ENCODE peak calls at places on chromosomes 1 and 21, in four cellular contexts. E, R, D and F are unnamed samples.

GRCh38 chr1:176604461-176604860 is 141.5 kb downstream of the PAPPA2 start:
- DNase-seq in R (no peak), D (no peak), E (no peak), F (no peak)

GRCh38 chr1:65264197-65264929 is 45.0 kb upstream of the DNAJC6 start:
- DNase-seq in R (peak), E (no peak), D (no peak), F (peak)

GRCh38 chr1:103218821-103219220 is 110.5 kb upstream of the COL11A1 start:
- DNase-seq in E (no peak), R (no peak), D (no peak), F (no peak)

GRCh38 chr1:181099152-181100014 is 10.9 kb downstream of the IER5 start:
- DNase-seq in E (no peak), R (no peak), D (peak), F (no peak)

GRCh38 chr1:213852107-213852506 is 135.7 kb upstream of the PROX1 start:
- DNase-seq in R (no peak), E (no peak), D (no peak), F (no peak)

GRCh38 chr1:14167889-14168288 is 430.6 kb upstream of the KAZN start:
- DNase-seq in R (no peak), E (no peak), D (no peak), F (no peak)

GRCh38 chr21:31671146-31671716 is 11.7 kb downstream of the SOD1 start:
- DNase-seq in D (no peak), E (no peak), R (no peak), F (no peak)

GRCh38 chr1:54259546-54259945 is 59.6 kb downstream of the MRPL37 start:
- DNase-seq in D (no peak), E (no peak), R (no peak), F (no peak)

GRCh38 chr1:172754609-172755008 is 95.7 kb downstream of the FASLG start:
- DNase-seq in D (no peak), E (no peak), R (no peak), F (no peak)

GRCh38 chr1:226402615-226403521 is 5.0 kb downstream of the PARP1 start:
- DNase-seq in R (no peak), E (no peak), D (no peak), F (no peak)

GRCh38 chr1:32872189-32872898 is 1.6 kb upstream of the FNDC5 start:
- DNase-seq in R (peak), D (no peak), E (peak), F (peak)

GRCh38 chr1:82052563-82052962 is 251.8 kb downstream of the ADGRL2 start:
- DNase-seq in R (no peak), E (no peak), D (no peak), F (no peak)

GRCh38 chr21:31310750-31311149 is 33.3 kb downstream of the TIAM1 start:
- DNase-seq in E (no peak), R (no peak), D (no peak), F (no peak)

GRCh38 chr1:232454487-232454886 is 175.4 kb downstream of the SIPA1L2 start:
- DNase-seq in D (no peak), E (no peak), R (no peak), F (no peak)

GRCh38 chr1:90714521-90714951 is 2.6 kb downstream of the BARHL2 start:
- DNase-seq in E (no peak), R (no peak), D (no peak), F (peak)

GRCh38 chr1:157289001-157289400 is 150.8 kb upstream of the ETV3 start:
- DNase-seq in D (no peak), E (no peak), R (no peak), F (no peak)

GRCh38 chr1:244239261-244239770 is 188.2 kb downstream of the ZBTB18 start:
- DNase-seq in E (no peak), D (peak), R (no peak), F (no peak)

GRCh38 chr1:29508458-29509107 is 272.3 kb downstream of the PTPRU start:
- DNase-seq in D (no peak), E (no peak), R (no peak), F (no peak)

GRCh38 chr1:99264201-99265021 is at the start of gene PLPPR4:
- DNase-seq in E (peak), D (no peak), R (peak), F (peak)

GRCh38 chr1:109425902-109426277 is 358 bp downstream of the PSMA5 start:
- DNase-seq in D (no peak), R (no peak), E (peak), F (no peak)

GRCh38 chr1:44318097-44319088 is 36.7 kb downstream of the ERI3 start:
- DNase-seq in R (peak), E (peak), D (no peak), F (peak)

GRCh38 chr1:147664206-147664605 is 6.1 kb downstream of the ACP6 start:
- DNase-seq in E (no peak), R (no peak), D (no peak), F (no peak)

GRCh38 chr1:111203681-111204210 is 3.3 kb upstream of the DENND2D start:
- DNase-seq in E (no peak), D (peak), R (peak), F (no peak)

GRCh38 chr1:9400425-9401079 is 107.9 kb downstream of the SPSB1 start:
- DNase-seq in D (no peak), R (no peak), E (no peak), F (no peak)

GRCh38 chr1:145985502-145986439 is 10.6 kb downstream of the TXNIP start:
- DNase-seq in E (no peak), D (no peak), R (no peak), F (no peak)

GRCh38 chr1:10070206-10070605 is 37.4 kb downstream of the UBE4B start:
- DNase-seq in D (no peak), E (no peak), R (no peak), F (no peak)

GRCh38 chr1:9410737-9411297 is 118.1 kb downstream of the SPSB1 start:
- DNase-seq in D (peak), E (peak), R (peak), F (no peak)

GRCh38 chr1:3161130-3161840 is 92.3 kb downstream of the PRDM16 start:
- DNase-seq in D (no peak), E (no peak), R (no peak), F (no peak)

GRCh38 chr1:226659136-226659535 is 79.9 kb downstream of the ITPKB start:
- DNase-seq in D (no peak), E (no peak), R (no peak), F (no peak)

GRCh38 chr1:157106813-157107189 is 7.2 kb upstream of the ETV3L start:
- DNase-seq in E (no peak), R (no peak), D (no peak), F (no peak)

GRCh38 chr1:72100766-72101165 is 181.6 kb downstream of the NEGR1 start:
- DNase-seq in E (no peak), R (no peak), D (no peak), F (no peak)

GRCh38 chr21:35528109-35529042 is 479.3 kb upstream of the RUNX1 start:
- DNase-seq in R (no peak), D (no peak), E (peak), F (no peak)

DNA sequence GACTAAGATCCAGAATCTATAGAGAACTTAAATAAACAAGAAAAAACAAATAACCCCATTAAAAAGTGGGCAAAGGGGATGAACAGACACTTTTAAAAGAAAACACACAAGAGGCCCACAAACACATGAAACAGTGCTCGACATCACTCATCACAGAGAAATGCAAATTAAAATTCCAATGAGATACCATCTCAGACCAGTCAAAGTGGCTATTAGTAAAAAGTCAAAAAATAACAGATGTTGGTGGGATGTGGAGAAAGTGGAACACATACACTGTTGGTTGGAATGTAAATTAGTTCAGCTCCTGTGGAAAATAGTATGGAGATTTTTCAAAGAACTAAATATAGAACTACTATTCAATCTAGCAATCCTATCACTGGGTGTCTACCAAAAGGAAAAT is 143.1 kb downstream of the IFI44 start:
- DNase-seq in E (no peak), D (no peak), R (no peak), F (no peak)
- TF ChIP-seq CHD2 in E (no peak), D (no peak), R (no peak), F (no peak)

GRCh38 chr1:241592273-241592958 is 47.8 kb downstream of the CHML start:
- DNase-seq in R (no peak), D (peak), E (no peak), F (no peak)
- TF ChIP-seq NRF1 in R (no peak), D (no peak), E (no peak), F (no peak)

DNA sequence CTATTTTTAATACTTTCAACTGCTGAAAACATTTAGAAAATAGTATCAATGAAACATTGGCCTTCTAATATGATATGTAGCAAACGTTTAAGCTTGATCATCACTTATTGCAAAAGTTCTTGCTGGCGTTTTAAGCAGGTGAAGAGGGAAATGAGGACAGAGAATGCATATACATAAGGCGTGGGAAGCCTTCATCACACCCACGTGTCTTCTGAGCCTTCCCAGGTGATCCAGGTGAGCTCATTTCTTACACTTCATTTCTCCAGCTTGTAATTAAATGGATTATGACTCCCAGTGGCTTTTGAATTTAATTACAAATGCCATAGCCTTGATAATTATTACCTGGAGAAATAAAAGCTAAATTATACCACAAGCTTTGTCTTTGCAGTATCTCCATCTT is 1973.8 kb downstream of the MRPL39 start:
- DNase-seq in R (no peak), E (no peak), D (no peak), F (no peak)
- TF ChIP-seq CHD2 in R (no peak), E (no peak), D (no peak), F (no peak)

GRCh38 chr1:35559317-35559944 is 1.8 kb downstream of the NCDN start:
- DNase-seq in D (no peak), R (no peak), E (peak), F (no peak)
- TF ChIP-seq NRF1 in D (no peak), R (no peak), E (no peak), F (no peak)

GRCh38 chr1:234897365-234897699 is 231.3 kb downstream of the TOMM20 start:
- DNase-seq in E (no peak), R (no peak), D (no peak), F (no peak)
- TF ChIP-seq CHD2 in E (no peak), R (no peak), D (no peak), F (no peak)

GRCh38 chr1:205612556-205612955 is 19.3 kb downstream of the ELK4 start:
- DNase-seq in D (no peak), R (no peak), E (no peak), F (no peak)

GRCh38 chr1:205610781-205611473 is 20.9 kb downstream of the ELK4 start:
- DNase-seq in D (no peak), R (no peak), E (no peak), F (no peak)

GRCh38 chr1:205613854-205614412 is 17.9 kb downstream of the ELK4 start:
- DNase-seq in R (no peak), E (no peak), D (no peak), F (no peak)

GRCh38 chr1:205612104-205612503 is 19.7 kb downstream of the ELK4 start:
- DNase-seq in E (no peak), D (no peak), R (no peak), F (no peak)

GRCh38 chr1:205610036-205610435 is 21.8 kb downstream of the ELK4 start:
- DNase-seq in R (no peak), D (no peak), E (no peak), F (no peak)
- TF ChIP-seq NRF1 in R (no peak), D (no peak), E (no peak), F (no peak)

GRCh38 chr21:45366931-45367401 is 38.0 kb upstream of the COL18A1 start:
- DNase-seq in E (peak), D (no peak), R (peak), F (no peak)
- TF ChIP-seq CHD2 in E (no peak), D (no peak), R (no peak), F (no peak)

GRCh38 chr1:159707473-159707872 is 6.9 kb downstream of the CRP start:
- DNase-seq in D (no peak), E (no peak), R (no peak), F (no peak)

GRCh38 chr1:159714529-159714928 is at the start of gene CRP:
- DNase-seq in R (no peak), E (no peak), D (no peak), F (no peak)

DNA sequence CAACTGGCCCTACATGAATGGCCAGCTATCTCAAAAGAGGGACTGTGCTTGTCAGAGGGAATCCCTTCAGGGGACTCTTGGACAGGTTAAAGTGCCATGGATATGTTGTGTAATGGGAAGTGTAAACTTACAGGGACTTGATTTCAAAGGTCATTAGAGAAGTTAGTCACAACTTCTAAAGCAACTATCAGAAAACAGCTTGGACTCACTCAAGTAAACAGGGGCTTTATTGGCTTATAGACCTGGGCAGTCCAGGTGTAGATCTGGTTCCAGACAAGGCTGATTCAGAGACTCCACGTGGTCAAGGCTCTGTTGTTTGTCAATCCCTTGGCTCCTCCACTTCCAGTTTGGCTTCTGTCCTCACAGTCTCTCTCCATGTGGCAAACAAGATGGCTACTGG is 2.3 kb downstream of the CRP start:
- DNase-seq in R (no peak), E (no peak), D (no peak), F (no peak)
- TF ChIP-seq NRF1 in R (no peak), E (no peak), D (no peak), F (no peak)

GRCh38 chr1:208089971-208090755 is 154.0 kb downstream of the PLXNA2 start:
- DNase-seq in D (no peak), R (peak), E (no peak), F (no peak)
- TF ChIP-seq CHD2 in D (no peak), R (no peak), E (no peak), F (no peak)